ENCODE peak calls at places on chromosomes 5 and 9, in ten cellular contexts. One of them, this sample, is unnamed.

GRCh38 chr5:111734013-111734412 is 23.0 kb downstream of the NREP start:
- DNase-seq in dorsolateral prefrontal cortex: no peak
- DNase-seq in non-pigmented ciliary epithelial cell: no peak
- DNase-seq in epithelial cell of esophagus: peak
- DNase-seq in activated naive CD4-positive, alpha-beta T cell: no peak
- DNase-seq in NCI-H510A treated with DMSO at 0.1 percent for 48 hours: no peak
- DNase-seq in stimulated activated CD4-positive, alpha-beta T cell treated with anti-CD3 and anti-CD28 coated beads, Interleukin-12 subunit alpha, Interleukin-12 subunit beta, amount 100 ng/mL, for 24 hours: no peak
- DNase-seq in AG20443: peak
- DNase-seq in neural crest cell: no peak
- DNase-seq in stimulated activated CD8-positive, alpha-beta memory T cell treated with anti-CD3 and anti-CD28 coated beads, Interleukin-7, amount 100 ng/mL, for 1 hour: no peak
- DNase-seq in this sample: peak

GRCh38 chr5:40399349-40399748 is 280.4 kb upstream of the PTGER4 start:
- DNase-seq in activated naive CD4-positive, alpha-beta T cell: no peak
- DNase-seq in stimulated activated CD8-positive, alpha-beta memory T cell treated with anti-CD3 and anti-CD28 coated beads, Interleukin-7, amount 100 ng/mL, for 1 hour: no peak
- DNase-seq in AG20443: no peak
- DNase-seq in stimulated activated CD4-positive, alpha-beta T cell treated with anti-CD3 and anti-CD28 coated beads, Interleukin-12 subunit alpha, Interleukin-12 subunit beta, amount 100 ng/mL, for 24 hours: no peak
- DNase-seq in epithelial cell of esophagus: peak
- DNase-seq in dorsolateral prefrontal cortex: no peak
- DNase-seq in non-pigmented ciliary epithelial cell: no peak
- DNase-seq in NCI-H510A treated with DMSO at 0.1 percent for 48 hours: no peak
- DNase-seq in neural crest cell: no peak
- DNase-seq in this sample: no peak

GRCh38 chr9:110213413-110214044 is 5.6 kb upstream of the C9orf152 start:
- DNase-seq in stimulated activated CD8-positive, alpha-beta memory T cell treated with anti-CD3 and anti-CD28 coated beads, Interleukin-7, amount 100 ng/mL, for 1 hour: no peak
- DNase-seq in NCI-H510A treated with DMSO at 0.1 percent for 48 hours: no peak
- DNase-seq in non-pigmented ciliary epithelial cell: no peak
- DNase-seq in neural crest cell: no peak
- DNase-seq in stimulated activated CD4-positive, alpha-beta T cell treated with anti-CD3 and anti-CD28 coated beads, Interleukin-12 subunit alpha, Interleukin-12 subunit beta, amount 100 ng/mL, for 24 hours: no peak
- DNase-seq in dorsolateral prefrontal cortex: no peak
- DNase-seq in AG20443: no peak
- DNase-seq in activated naive CD4-positive, alpha-beta T cell: no peak
- DNase-seq in epithelial cell of esophagus: peak
- DNase-seq in this sample: no peak

GRCh38 chr9:104936291-104936690 is 8.3 kb upstream of the ABCA1 start:
- DNase-seq in neural crest cell: no peak
- DNase-seq in dorsolateral prefrontal cortex: no peak
- DNase-seq in NCI-H510A treated with DMSO at 0.1 percent for 48 hours: no peak
- DNase-seq in epithelial cell of esophagus: no peak
- DNase-seq in stimulated activated CD8-positive, alpha-beta memory T cell treated with anti-CD3 and anti-CD28 coated beads, Interleukin-7, amount 100 ng/mL, for 1 hour: no peak
- DNase-seq in non-pigmented ciliary epithelial cell: no peak
- DNase-seq in activated naive CD4-positive, alpha-beta T cell: no peak
- DNase-seq in stimulated activated CD4-positive, alpha-beta T cell treated with anti-CD3 and anti-CD28 coated beads, Interleukin-12 subunit alpha, Interleukin-12 subunit beta, amount 100 ng/mL, for 24 hours: no peak
- DNase-seq in AG20443: no peak
- DNase-seq in this sample: no peak

GRCh38 chr9:93261735-93262523 is 78.0 kb downstream of the WNK2 start:
- DNase-seq in neural crest cell: no peak
- DNase-seq in stimulated activated CD8-positive, alpha-beta memory T cell treated with anti-CD3 and anti-CD28 coated beads, Interleukin-7, amount 100 ng/mL, for 1 hour: no peak
- DNase-seq in dorsolateral prefrontal cortex: no peak
- DNase-seq in NCI-H510A treated with DMSO at 0.1 percent for 48 hours: no peak
- DNase-seq in non-pigmented ciliary epithelial cell: no peak
- DNase-seq in AG20443: no peak
- DNase-seq in stimulated activated CD4-positive, alpha-beta T cell treated with anti-CD3 and anti-CD28 coated beads, Interleukin-12 subunit alpha, Interleukin-12 subunit beta, amount 100 ng/mL, for 24 hours: no peak
- DNase-seq in activated naive CD4-positive, alpha-beta T cell: no peak
- DNase-seq in epithelial cell of esophagus: no peak
- DNase-seq in this sample: no peak

GRCh38 chr5:156128026-156128425 is 198.9 kb upstream of the SGCD start:
- DNase-seq in activated naive CD4-positive, alpha-beta T cell: no peak
- DNase-seq in AG20443: no peak
- DNase-seq in NCI-H510A treated with DMSO at 0.1 percent for 48 hours: no peak
- DNase-seq in dorsolateral prefrontal cortex: no peak
- DNase-seq in stimulated activated CD8-positive, alpha-beta memory T cell treated with anti-CD3 and anti-CD28 coated beads, Interleukin-7, amount 100 ng/mL, for 1 hour: no peak
- DNase-seq in epithelial cell of esophagus: no peak
- DNase-seq in stimulated activated CD4-positive, alpha-beta T cell treated with anti-CD3 and anti-CD28 coated beads, Interleukin-12 subunit alpha, Interleukin-12 subunit beta, amount 100 ng/mL, for 24 hours: no peak
- DNase-seq in non-pigmented ciliary epithelial cell: no peak
- DNase-seq in neural crest cell: no peak
- DNase-seq in this sample: no peak

GRCh38 chr5:81965510-81965909 is 6.3 kb upstream of the ATG10 start:
- DNase-seq in NCI-H510A treated with DMSO at 0.1 percent for 48 hours: no peak
- DNase-seq in AG20443: no peak
- DNase-seq in neural crest cell: no peak
- DNase-seq in dorsolateral prefrontal cortex: no peak
- DNase-seq in activated naive CD4-positive, alpha-beta T cell: no peak
- DNase-seq in stimulated activated CD4-positive, alpha-beta T cell treated with anti-CD3 and anti-CD28 coated beads, Interleukin-12 subunit alpha, Interleukin-12 subunit beta, amount 100 ng/mL, for 24 hours: no peak
- DNase-seq in stimulated activated CD8-positive, alpha-beta memory T cell treated with anti-CD3 and anti-CD28 coated beads, Interleukin-7, amount 100 ng/mL, for 1 hour: no peak
- DNase-seq in epithelial cell of esophagus: peak
- DNase-seq in non-pigmented ciliary epithelial cell: no peak
- DNase-seq in this sample: no peak

GRCh38 chr9:127366594-127366993 is 30.4 kb upstream of the SLC2A8 start:
- DNase-seq in stimulated activated CD4-positive, alpha-beta T cell treated with anti-CD3 and anti-CD28 coated beads, Interleukin-12 subunit alpha, Interleukin-12 subunit beta, amount 100 ng/mL, for 24 hours: no peak
- DNase-seq in NCI-H510A treated with DMSO at 0.1 percent for 48 hours: no peak
- DNase-seq in activated naive CD4-positive, alpha-beta T cell: no peak
- DNase-seq in neural crest cell: no peak
- DNase-seq in non-pigmented ciliary epithelial cell: no peak
- DNase-seq in dorsolateral prefrontal cortex: no peak
- DNase-seq in AG20443: no peak
- DNase-seq in stimulated activated CD8-positive, alpha-beta memory T cell treated with anti-CD3 and anti-CD28 coated beads, Interleukin-7, amount 100 ng/mL, for 1 hour: no peak
- DNase-seq in epithelial cell of esophagus: peak
- DNase-seq in this sample: no peak

GRCh38 chr9:129567842-129568559 is 52.9 kb downstream of the C9orf50 start:
- DNase-seq in stimulated activated CD4-positive, alpha-beta T cell treated with anti-CD3 and anti-CD28 coated beads, Interleukin-12 subunit alpha, Interleukin-12 subunit beta, amount 100 ng/mL, for 24 hours: no peak
- DNase-seq in stimulated activated CD8-positive, alpha-beta memory T cell treated with anti-CD3 and anti-CD28 coated beads, Interleukin-7, amount 100 ng/mL, for 1 hour: no peak
- DNase-seq in NCI-H510A treated with DMSO at 0.1 percent for 48 hours: peak
- DNase-seq in epithelial cell of esophagus: peak
- DNase-seq in non-pigmented ciliary epithelial cell: no peak
- DNase-seq in AG20443: peak
- DNase-seq in neural crest cell: no peak
- DNase-seq in activated naive CD4-positive, alpha-beta T cell: no peak
- DNase-seq in dorsolateral prefrontal cortex: no peak
- DNase-seq in this sample: peak

GRCh38 chr9:21709464-21710058 is 92.9 kb upstream of the MTAP start:
- DNase-seq in NCI-H510A treated with DMSO at 0.1 percent for 48 hours: peak
- DNase-seq in non-pigmented ciliary epithelial cell: no peak
- DNase-seq in epithelial cell of esophagus: peak
- DNase-seq in neural crest cell: peak
- DNase-seq in stimulated activated CD4-positive, alpha-beta T cell treated with anti-CD3 and anti-CD28 coated beads, Interleukin-12 subunit alpha, Interleukin-12 subunit beta, amount 100 ng/mL, for 24 hours: peak
- DNase-seq in stimulated activated CD8-positive, alpha-beta memory T cell treated with anti-CD3 and anti-CD28 coated beads, Interleukin-7, amount 100 ng/mL, for 1 hour: peak
- DNase-seq in AG20443: peak
- DNase-seq in dorsolateral prefrontal cortex: no peak
- DNase-seq in activated naive CD4-positive, alpha-beta T cell: peak
- DNase-seq in this sample: peak

GRCh38 chr5:14588145-14588544 is 6.6 kb downstream of the OTULINL start:
- DNase-seq in NCI-H510A treated with DMSO at 0.1 percent for 48 hours: no peak
- DNase-seq in stimulated activated CD8-positive, alpha-beta memory T cell treated with anti-CD3 and anti-CD28 coated beads, Interleukin-7, amount 100 ng/mL, for 1 hour: no peak
- DNase-seq in neural crest cell: no peak
- DNase-seq in non-pigmented ciliary epithelial cell: no peak
- DNase-seq in stimulated activated CD4-positive, alpha-beta T cell treated with anti-CD3 and anti-CD28 coated beads, Interleukin-12 subunit alpha, Interleukin-12 subunit beta, amount 100 ng/mL, for 24 hours: no peak
- DNase-seq in AG20443: no peak
- DNase-seq in activated naive CD4-positive, alpha-beta T cell: no peak
- DNase-seq in epithelial cell of esophagus: no peak
- DNase-seq in dorsolateral prefrontal cortex: no peak
- DNase-seq in this sample: no peak

GRCh38 chr5:136749016-136749415 is 383.7 kb upstream of the TRPC7 start:
- DNase-seq in epithelial cell of esophagus: no peak
- DNase-seq in neural crest cell: no peak
- DNase-seq in non-pigmented ciliary epithelial cell: peak
- DNase-seq in AG20443: no peak
- DNase-seq in stimulated activated CD8-positive, alpha-beta memory T cell treated with anti-CD3 and anti-CD28 coated beads, Interleukin-7, amount 100 ng/mL, for 1 hour: no peak
- DNase-seq in NCI-H510A treated with DMSO at 0.1 percent for 48 hours: no peak
- DNase-seq in stimulated activated CD4-positive, alpha-beta T cell treated with anti-CD3 and anti-CD28 coated beads, Interleukin-12 subunit alpha, Interleukin-12 subunit beta, amount 100 ng/mL, for 24 hours: no peak
- DNase-seq in activated naive CD4-positive, alpha-beta T cell: no peak
- DNase-seq in dorsolateral prefrontal cortex: no peak
- DNase-seq in this sample: no peak

GRCh38 chr9:99466787-99467186 is 244.7 kb downstream of the SEC61B start:
- DNase-seq in neural crest cell: no peak
- DNase-seq in NCI-H510A treated with DMSO at 0.1 percent for 48 hours: no peak
- DNase-seq in epithelial cell of esophagus: no peak
- DNase-seq in dorsolateral prefrontal cortex: no peak
- DNase-seq in non-pigmented ciliary epithelial cell: no peak
- DNase-seq in AG20443: no peak
- DNase-seq in stimulated activated CD4-positive, alpha-beta T cell treated with anti-CD3 and anti-CD28 coated beads, Interleukin-12 subunit alpha, Interleukin-12 subunit beta, amount 100 ng/mL, for 24 hours: no peak
- DNase-seq in stimulated activated CD8-positive, alpha-beta memory T cell treated with anti-CD3 and anti-CD28 coated beads, Interleukin-7, amount 100 ng/mL, for 1 hour: no peak
- DNase-seq in activated naive CD4-positive, alpha-beta T cell: no peak
- DNase-seq in this sample: no peak

GRCh38 chr9:128091144-128091543 is 23.1 kb downstream of the SLC25A25 start:
- DNase-seq in stimulated activated CD4-positive, alpha-beta T cell treated with anti-CD3 and anti-CD28 coated beads, Interleukin-12 subunit alpha, Interleukin-12 subunit beta, amount 100 ng/mL, for 24 hours: no peak
- DNase-seq in stimulated activated CD8-positive, alpha-beta memory T cell treated with anti-CD3 and anti-CD28 coated beads, Interleukin-7, amount 100 ng/mL, for 1 hour: no peak
- DNase-seq in non-pigmented ciliary epithelial cell: no peak
- DNase-seq in activated naive CD4-positive, alpha-beta T cell: no peak
- DNase-seq in neural crest cell: peak
- DNase-seq in AG20443: peak
- DNase-seq in NCI-H510A treated with DMSO at 0.1 percent for 48 hours: peak
- DNase-seq in epithelial cell of esophagus: peak
- DNase-seq in dorsolateral prefrontal cortex: peak
- DNase-seq in this sample: peak

GRCh38 chr5:38532165-38532669 is 24.2 kb downstream of the LIFR start:
- DNase-seq in NCI-H510A treated with DMSO at 0.1 percent for 48 hours: peak
- DNase-seq in non-pigmented ciliary epithelial cell: no peak
- DNase-seq in activated naive CD4-positive, alpha-beta T cell: no peak
- DNase-seq in neural crest cell: no peak
- DNase-seq in stimulated activated CD8-positive, alpha-beta memory T cell treated with anti-CD3 and anti-CD28 coated beads, Interleukin-7, amount 100 ng/mL, for 1 hour: no peak
- DNase-seq in stimulated activated CD4-positive, alpha-beta T cell treated with anti-CD3 and anti-CD28 coated beads, Interleukin-12 subunit alpha, Interleukin-12 subunit beta, amount 100 ng/mL, for 24 hours: no peak
- DNase-seq in epithelial cell of esophagus: no peak
- DNase-seq in dorsolateral prefrontal cortex: no peak
- DNase-seq in AG20443: no peak
- DNase-seq in this sample: peak

GRCh38 chr5:149313151-149313841 is 32.0 kb upstream of the GRPEL2 start:
- DNase-seq in neural crest cell: no peak
- DNase-seq in NCI-H510A treated with DMSO at 0.1 percent for 48 hours: peak
- DNase-seq in AG20443: no peak
- DNase-seq in activated naive CD4-positive, alpha-beta T cell: no peak
- DNase-seq in stimulated activated CD8-positive, alpha-beta memory T cell treated with anti-CD3 and anti-CD28 coated beads, Interleukin-7, amount 100 ng/mL, for 1 hour: no peak
- DNase-seq in non-pigmented ciliary epithelial cell: no peak
- DNase-seq in stimulated activated CD4-positive, alpha-beta T cell treated with anti-CD3 and anti-CD28 coated beads, Interleukin-12 subunit alpha, Interleukin-12 subunit beta, amount 100 ng/mL, for 24 hours: no peak
- DNase-seq in dorsolateral prefrontal cortex: no peak
- DNase-seq in epithelial cell of esophagus: no peak
- DNase-seq in this sample: no peak

GRCh38 chr9:136433849-136434579 is 5.6 kb downstream of the INPP5E start:
- DNase-seq in activated naive CD4-positive, alpha-beta T cell: no peak
- DNase-seq in epithelial cell of esophagus: no peak
- DNase-seq in non-pigmented ciliary epithelial cell: no peak
- DNase-seq in neural crest cell: no peak
- DNase-seq in dorsolateral prefrontal cortex: no peak
- DNase-seq in stimulated activated CD4-positive, alpha-beta T cell treated with anti-CD3 and anti-CD28 coated beads, Interleukin-12 subunit alpha, Interleukin-12 subunit beta, amount 100 ng/mL, for 24 hours: no peak
- DNase-seq in stimulated activated CD8-positive, alpha-beta memory T cell treated with anti-CD3 and anti-CD28 coated beads, Interleukin-7, amount 100 ng/mL, for 1 hour: no peak
- DNase-seq in NCI-H510A treated with DMSO at 0.1 percent for 48 hours: no peak
- DNase-seq in AG20443: no peak
- DNase-seq in this sample: no peak

GRCh38 chr9:84340535-84340934 is at the start of gene SLC28A3:
- DNase-seq in stimulated activated CD4-positive, alpha-beta T cell treated with anti-CD3 and anti-CD28 coated beads, Interleukin-12 subunit alpha, Interleukin-12 subunit beta, amount 100 ng/mL, for 24 hours: no peak
- DNase-seq in AG20443: no peak
- DNase-seq in activated naive CD4-positive, alpha-beta T cell: no peak
- DNase-seq in non-pigmented ciliary epithelial cell: no peak
- DNase-seq in NCI-H510A treated with DMSO at 0.1 percent for 48 hours: no peak
- DNase-seq in neural crest cell: no peak
- DNase-seq in stimulated activated CD8-positive, alpha-beta memory T cell treated with anti-CD3 and anti-CD28 coated beads, Interleukin-7, amount 100 ng/mL, for 1 hour: no peak
- DNase-seq in dorsolateral prefrontal cortex: no peak
- DNase-seq in epithelial cell of esophagus: peak
- DNase-seq in this sample: no peak

GRCh38 chr9:101462558-101462957 is 27.0 kb upstream of the ALDOB start:
- DNase-seq in dorsolateral prefrontal cortex: no peak
- DNase-seq in AG20443: no peak
- DNase-seq in neural crest cell: no peak
- DNase-seq in stimulated activated CD4-positive, alpha-beta T cell treated with anti-CD3 and anti-CD28 coated beads, Interleukin-12 subunit alpha, Interleukin-12 subunit beta, amount 100 ng/mL, for 24 hours: no peak
- DNase-seq in epithelial cell of esophagus: peak
- DNase-seq in stimulated activated CD8-positive, alpha-beta memory T cell treated with anti-CD3 and anti-CD28 coated beads, Interleukin-7, amount 100 ng/mL, for 1 hour: no peak
- DNase-seq in NCI-H510A treated with DMSO at 0.1 percent for 48 hours: no peak
- DNase-seq in non-pigmented ciliary epithelial cell: no peak
- DNase-seq in activated naive CD4-positive, alpha-beta T cell: no peak
- DNase-seq in this sample: no peak